ENCODE peak calls at places on chromosome 2, in eight cellular contexts. H is SW480; V is left cardiac atrium; D is tibial artery; I is NCI-H748 treated with DMSO at 0.1 percent for 48 hours; C is dermis microvascular lymphatic vessel endothelial cell; O is left kidney; Q is stimulated activated CD8-positive, alpha-beta memory T cell treated with anti-CD3 and anti-CD28 coated beads, Interleukin-2, amount 100 ng/mL, for 48 hours. S is an unnamed sample.
A peak's percentile ranks its signal among the peaks of the same experiment; 100 is the strongest.

GRCh38 chr2:131724019-131724418 is 196.3 kb downstream of the CCDC74A start:
- DNase-seq in Q (no peak), H (no peak), I (no peak), C (no peak), V (peak; percentile 50), O (peak; percentile 3), D (no peak), S (no peak)

GRCh38 chr2:237707859-237708398 is 80.5 kb downstream of the LRRFIP1 start:
- DNase-seq in O (no peak), H (no peak), C (no peak), Q (no peak), V (no peak), I (no peak), D (peak; percentile 71), S (no peak)

GRCh38 chr2:98569197-98569793 is 39.0 kb downstream of the COA5 start:
- DNase-seq in D (no peak), I (no peak), H (no peak), V (peak; percentile 41), Q (peak; percentile 65), O (peak; percentile 47), C (peak; percentile 51), S (no peak)

GRCh38 chr2:220512419-220512818 is 885.0 kb downstream of the SLC4A3 start:
- DNase-seq in I (no peak), Q (no peak), C (no peak), O (no peak), D (no peak), V (no peak), H (no peak), S (no peak)

GRCh38 chr2:218138047-218138446 is 12.2 kb downstream of the CXCR2 start:
- DNase-seq in D (no peak), V (no peak), O (no peak), C (no peak), Q (no peak), H (no peak), I (no peak), S (no peak)

GRCh38 chr2:181456660-181457120 is 496 bp upstream of the ITGA4 start:
- DNase-seq in I (no peak), V (peak; percentile 61), H (no peak), O (peak; percentile 71), Q (peak; percentile 38), C (peak; percentile 2), D (peak; percentile 66), S (no peak)

GRCh38 chr2:169507698-169508097 is 1.8 kb upstream of the KLHL41 start:
- DNase-seq in I (peak; percentile 49), V (no peak), D (no peak), H (peak; percentile 67), O (no peak), C (peak; percentile 93), Q (no peak), S (no peak)

GRCh38 chr2:98870516-98871158 is 65.4 kb downstream of the CRACDL start:
- DNase-seq in C (no peak), I (no peak), H (no peak), O (peak; percentile 29), V (no peak), D (no peak), Q (no peak), S (no peak)

GRCh38 chr2:162521871-162522655 is 178.1 kb downstream of the GCA start:
- DNase-seq in D (no peak), O (no peak), V (no peak), I (no peak), Q (no peak), H (no peak), C (no peak), S (no peak)